ENCODE peak calls at places on chromosomes 6 and 20, in four cellular contexts. L is fibroblast of lung, O is tibial artery, A is transverse colon. I is an unnamed sample.

GRCh38 chr20:18191336-18191735 is 53.7 kb downstream of the KAT14 start:
- DNase-seq in L (no peak), O (no peak), A (no peak), I (no peak)

GRCh38 chr6:33591633-33592032 is 11.6 kb upstream of the BAK1 start:
- DNase-seq in L (no peak), O (no peak), A (no peak), I (no peak)

GRCh38 chr6:81938014-81938761 is 185.7 kb upstream of the TENT5A start:
- DNase-seq in O (no peak), L (peak; percentile 88), A (no peak), I (no peak)

GRCh38 chr6:143674466-143675114 is 3.2 kb upstream of the PHACTR2 start:
- DNase-seq in O (no peak), A (no peak), L (peak; percentile 35), I (no peak)

GRCh38 chr6:169216830-169217229 is 36.8 kb downstream of the THBS2 start:
- DNase-seq in L (peak; percentile 83), A (no peak), O (no peak), I (no peak)

GRCh38 chr6:123931928-123932327 is 128.3 kb downstream of the NKAIN2 start:
- DNase-seq in O (no peak), A (no peak), L (no peak), I (no peak)

GRCh38 chr20:42949865-42950264 is 239.8 kb downstream of the PTPRT start:
- DNase-seq in L (no peak), A (no peak), O (no peak), I (no peak)

GRCh38 chr20:47887477-47888080 is 102.3 kb upstream of the SULF2 start:
- DNase-seq in O (no peak), L (no peak), A (no peak), I (no peak)

GRCh38 chr6:56807992-56808342 is 146.9 kb upstream of the BEND6 start:
- DNase-seq in L (peak; percentile 68), O (no peak), A (no peak), I (no peak)

GRCh38 chr6:70680396-70680795 is 12.7 kb downstream of the SMAP1 start:
- DNase-seq in O (no peak), L (no peak), A (no peak), I (no peak)

GRCh38 chr6:29071831-29072723 is 15.0 kb downstream of the OR2B3 start:
- DNase-seq in O (no peak), L (no peak), A (peak; percentile 8), I (no peak)

GRCh38 chr20:58890073-58890453 is 37.5 kb downstream of the GNAS start:
- DNase-seq in A (no peak), O (no peak), L (no peak), I (no peak)

GRCh38 chr6:105326216-105326615 is 76.7 kb downstream of the PREP start:
- DNase-seq in L (peak; percentile 74), O (no peak), A (peak; percentile 29), I (no peak)

GRCh38 chr6:10451828-10452509 is 37.1 kb upstream of the TFAP2A start:
- DNase-seq in A (no peak), O (no peak), L (peak; percentile 38), I (no peak)

GRCh38 chr6:37514377-37514776 is 14.7 kb upstream of the CCDC167 start:
- DNase-seq in L (peak; percentile 28), O (no peak), A (no peak), I (no peak)

GRCh38 chr20:41177636-41178035 is 40.3 kb downstream of the PLCG1 start:
- DNase-seq in A (peak; percentile 20), L (peak; percentile 78), O (peak; percentile 71), I (peak; percentile 12)

GRCh38 chr6:37483917-37484785 is 15.5 kb downstream of the CCDC167 start:
- DNase-seq in A (peak; percentile 55), L (peak; percentile 30), O (no peak), I (peak; percentile 60)

GRCh38 chr20:10487354-10488115 is 52.4 kb downstream of the SLX4IP start:
- DNase-seq in O (no peak), A (no peak), L (peak; percentile 43), I (no peak)

GRCh38 chr6:44778513-44778912 is 391.0 kb downstream of the CDC5L start:
- DNase-seq in L (no peak), A (no peak), O (no peak), I (no peak)

GRCh38 chr20:37627060-37627766 is 66.6 kb upstream of the CTNNBL1 start:
- DNase-seq in L (peak; percentile 64), O (no peak), A (no peak), I (peak; percentile 49)

GRCh38 chr6:127971945-127972391 is 71.1 kb upstream of the THEMIS start:
- DNase-seq in L (peak; percentile 71), A (no peak), O (no peak), I (no peak)

GRCh38 chr20:50470249-50470858 is 39.8 kb upstream of the PTPN1 start:
- DNase-seq in A (no peak), L (no peak), O (no peak), I (no peak)

GRCh38 chr6:132611616-132612015 is 12.5 kb downstream of the TAAR2 start:
- DNase-seq in L (no peak), A (no peak), O (no peak), I (no peak)

GRCh38 chr6:161284653-161285052 is 10.8 kb upstream of the AGPAT4 start:
- DNase-seq in O (no peak), A (no peak), L (no peak), I (no peak)

GRCh38 chr6:36692220-36692619 is 5.4 kb upstream of the RAB44 start:
- DNase-seq in A (peak; percentile 38), L (no peak), O (no peak), I (peak; percentile 85)

GRCh38 chr20:17605131-17605660 is 35.3 kb downstream of the DSTN start:
- DNase-seq in L (no peak), O (no peak), A (no peak), I (no peak)

GRCh38 chr6:89999154-89999553 is 104.9 kb downstream of the GJA10 start:
- DNase-seq in A (peak; percentile 88), L (peak; percentile 42), O (no peak), I (peak; percentile 89)

GRCh38 chr6:14231546-14232280 is 114.1 kb downstream of the CD83 start:
- DNase-seq in L (no peak), O (no peak), A (no peak), I (no peak)

GRCh38 chr20:61444637-61445036 is 192.6 kb downstream of the CDH4 start:
- DNase-seq in A (no peak), L (no peak), O (no peak), I (no peak)

GRCh38 chr6:38058022-38058421 is 238.5 kb downstream of the ZFAND3 start:
- DNase-seq in O (no peak), A (no peak), L (peak; percentile 31), I (no peak)

GRCh38 chr20:8322654-8323053 is 190.6 kb downstream of the PLCB1 start:
- DNase-seq in O (no peak), L (no peak), A (no peak), I (no peak)

GRCh38 chr6:32814145-32814544 is 2.7 kb downstream of the HLA-DOB start:
- DNase-seq in O (no peak), L (no peak), A (no peak), I (no peak)

GRCh38 chr6:8229913-8230312 is 127.6 kb upstream of the EEF1E1 start:
- DNase-seq in A (no peak), O (no peak), L (no peak), I (no peak)

GRCh38 chr20:25245461-25245860 is 2.4 kb upstream of the PYGB start:
- DNase-seq in O (no peak), A (no peak), L (no peak), I (no peak)

GRCh38 chr20:57912227-57912582 is 202.4 kb upstream of the PMEPA1 start:
- DNase-seq in L (no peak), A (no peak), O (no peak), I (no peak)

GRCh38 chr6:170128346-170128745 is 162.5 kb downstream of the DLL1 start:
- DNase-seq in L (no peak), O (peak; percentile 8), A (no peak), I (peak; percentile 24)

GRCh38 chr6:16854986-16855385 is 93.7 kb upstream of the ATXN1 start:
- DNase-seq in L (no peak), A (no peak), O (no peak), I (no peak)

GRCh38 chr6:84019171-84019570 is 14.4 kb upstream of the MRAP2 start:
- DNase-seq in O (no peak), A (no peak), L (no peak), I (no peak)

GRCh38 chr20:57655812-57656161 is 35.6 kb upstream of the ZBP1 start:
- DNase-seq in L (no peak), O (no peak), A (no peak), I (peak; percentile 34)

GRCh38 chr20:19812056-19812455 is 54.0 kb downstream of the RIN2 start:
- DNase-seq in A (no peak), L (no peak), O (no peak), I (no peak)
- H3K4me1 ChIP-seq in A (peaks cover 4% of the 10 kb centered on the region), L (peaks cover 21% of the 10 kb centered on the region), O (peaks cover 21% of the 10 kb centered on the region), I (peaks cover 15% of the 10 kb centered on the region)

DNA sequence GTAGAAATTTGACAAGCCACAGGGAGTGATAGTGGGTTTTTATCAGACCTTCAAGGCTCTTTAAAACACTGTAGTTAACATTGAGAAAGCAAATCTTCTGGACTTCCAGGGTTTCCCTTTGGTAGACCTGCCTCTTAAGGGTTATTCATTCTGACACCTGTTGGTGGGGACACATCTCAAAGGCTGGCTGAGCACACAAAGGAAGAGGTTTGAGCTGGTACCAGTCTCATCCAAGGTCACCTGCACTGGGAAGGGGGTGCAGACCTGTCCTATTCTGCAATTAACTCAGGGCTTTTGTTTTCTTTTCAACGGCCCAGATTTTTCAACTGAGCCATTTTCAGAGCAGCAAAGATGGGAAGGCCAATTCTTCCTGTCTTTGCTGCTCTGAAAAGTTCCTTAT is 45.6 kb downstream of the EDN1 start:
- DNase-seq in O (no peak), L (no peak), A (no peak), I (no peak)
- TF ChIP-seq CTCF in O (no peak), L (no peak), A (no peak), I (no peak)

GRCh38 chr20:35738410-35739179 is 3.5 kb downstream of the RBM39 start:
- DNase-seq in O (no peak), L (no peak), A (no peak), I (no peak)
- H3K4me1 ChIP-seq in O (peaks cover 74% of the 10 kb centered on the region), L (peaks cover 7% of the 10 kb centered on the region), A (peaks cover 26% of the 10 kb centered on the region), I (peaks cover 3% of the 10 kb centered on the region)

GRCh38 chr6:136338486-136338885 is 48.8 kb upstream of the BCLAF1 start:
- DNase-seq in O (no peak), A (no peak), L (no peak), I (no peak)
- TF ChIP-seq CTCF in O (no peak), A (no peak), L (no peak), I (no peak)

GRCh38 chr6:163428373-163428772 is 13.9 kb downstream of the QKI start:
- DNase-seq in O (no peak), A (no peak), L (no peak), I (no peak)

GRCh38 chr6:163429858-163430448 is 15.4 kb downstream of the QKI start:
- DNase-seq in L (no peak), O (no peak), A (no peak), I (no peak)

GRCh38 chr6:163435013-163435412 is 20.5 kb downstream of the QKI start:
- DNase-seq in A (no peak), O (no peak), L (no peak), I (no peak)

GRCh38 chr6:163436843-163437242 is 22.3 kb downstream of the QKI start:
- DNase-seq in L (no peak), A (no peak), O (no peak), I (no peak)

GRCh38 chr6:163432300-163432699 is 17.8 kb downstream of the QKI start:
- DNase-seq in O (no peak), A (no peak), L (no peak), I (no peak)
- H3K4me1 ChIP-seq in O (peaks cover 31% of the 10 kb centered on the region), A (peaks cover 9% of the 10 kb centered on the region), L (no peaks in the 10 kb centered on the region), I (no peaks in the 10 kb centered on the region)

I was measured in Peyer's patch.